ENCODE peak calls at places on chromosomes 12 and 14, in eight cellular contexts. One of them, this sample, is unnamed.

GRCh38 chr14:53539489-53540126 is 386.5 kb upstream of the DDHD1 start:
- DNase-seq in cardiac muscle cell: peak; percentile 80
- DNase-seq in astrocyte: peak; percentile 58
- DNase-seq in bronchial epithelial cell: peak; percentile 66
- DNase-seq in HCT116: peak; percentile 71
- DNase-seq in transverse colon: peak; percentile 78
- DNase-seq in left lung: peak; percentile 65
- DNase-seq in Caco-2: peak; percentile 82
- DNase-seq in this sample: peak; percentile 70

GRCh38 chr12:46770501-46771183 is 55.2 kb downstream of the SLC38A4 start:
- DNase-seq in cardiac muscle cell: peak; percentile 56
- DNase-seq in astrocyte: peak; percentile 40
- DNase-seq in bronchial epithelial cell: no peak
- DNase-seq in HCT116: no peak
- DNase-seq in transverse colon: no peak
- DNase-seq in left lung: no peak
- DNase-seq in Caco-2: peak; percentile 83
- DNase-seq in this sample: peak; percentile 80

GRCh38 chr14:35196571-35196970 is 74.2 kb downstream of the PRORP start:
- DNase-seq in cardiac muscle cell: no peak
- DNase-seq in astrocyte: no peak
- DNase-seq in bronchial epithelial cell: peak; percentile 86
- DNase-seq in HCT116: no peak
- DNase-seq in transverse colon: no peak
- DNase-seq in left lung: no peak
- DNase-seq in Caco-2: no peak
- DNase-seq in this sample: no peak

GRCh38 chr14:101068293-101068957 is 164.9 kb upstream of the RTL1 start:
- DNase-seq in cardiac muscle cell: no peak
- DNase-seq in astrocyte: no peak
- DNase-seq in bronchial epithelial cell: no peak
- DNase-seq in HCT116: no peak
- DNase-seq in transverse colon: peak; percentile 1
- DNase-seq in left lung: peak; percentile 8
- DNase-seq in Caco-2: peak; percentile 8
- DNase-seq in this sample: no peak

GRCh38 chr14:34211732-34212131 is 250.3 kb downstream of the SPTSSA start:
- DNase-seq in cardiac muscle cell: no peak
- DNase-seq in astrocyte: peak; percentile 41
- DNase-seq in bronchial epithelial cell: peak; percentile 64
- DNase-seq in HCT116: no peak
- DNase-seq in transverse colon: no peak
- DNase-seq in left lung: no peak
- DNase-seq in Caco-2: no peak
- DNase-seq in this sample: no peak

GRCh38 chr12:101619026-101619827 is 24.5 kb downstream of the MYBPC1 start:
- DNase-seq in cardiac muscle cell: no peak
- DNase-seq in astrocyte: no peak
- DNase-seq in bronchial epithelial cell: no peak
- DNase-seq in HCT116: no peak
- DNase-seq in transverse colon: no peak
- DNase-seq in left lung: no peak
- DNase-seq in Caco-2: no peak
- DNase-seq in this sample: no peak

GRCh38 chr12:52089491-52089890 is 10.0 kb downstream of the SMIM41 start:
- DNase-seq in cardiac muscle cell: no peak
- DNase-seq in astrocyte: no peak
- DNase-seq in bronchial epithelial cell: no peak
- DNase-seq in HCT116: no peak
- DNase-seq in transverse colon: no peak
- DNase-seq in left lung: no peak
- DNase-seq in Caco-2: no peak
- DNase-seq in this sample: no peak

GRCh38 chr12:2959194-2959507 is at the start of gene TEAD4:
- DNase-seq in cardiac muscle cell: peak; percentile 93
- DNase-seq in astrocyte: peak; percentile 67
- DNase-seq in bronchial epithelial cell: peak; percentile 40
- DNase-seq in HCT116: peak; percentile 39
- DNase-seq in transverse colon: peak; percentile 71
- DNase-seq in left lung: peak; percentile 65
- DNase-seq in Caco-2: peak; percentile 98
- DNase-seq in this sample: peak; percentile 85

GRCh38 chr12:131913666-131914065 is 15.4 kb upstream of the PUS1 start:
- DNase-seq in cardiac muscle cell: no peak
- DNase-seq in astrocyte: no peak
- DNase-seq in bronchial epithelial cell: no peak
- DNase-seq in HCT116: no peak
- DNase-seq in transverse colon: no peak
- DNase-seq in left lung: no peak
- DNase-seq in Caco-2: no peak
- DNase-seq in this sample: no peak

GRCh38 chr12:53047221-53048032 is 2.4 kb upstream of the TNS2 start:
- DNase-seq in cardiac muscle cell: peak; percentile 82
- DNase-seq in astrocyte: peak; percentile 74
- DNase-seq in bronchial epithelial cell: no peak
- DNase-seq in HCT116: no peak
- DNase-seq in transverse colon: peak; percentile 83
- DNase-seq in left lung: peak; percentile 76
- DNase-seq in Caco-2: peak; percentile 39
- DNase-seq in this sample: peak; percentile 90

GRCh38 chr14:99207456-99207855 is 64.5 kb downstream of the BCL11B start:
- DNase-seq in cardiac muscle cell: peak; percentile 33
- DNase-seq in astrocyte: no peak
- DNase-seq in bronchial epithelial cell: no peak
- DNase-seq in HCT116: no peak
- DNase-seq in transverse colon: no peak
- DNase-seq in left lung: no peak
- DNase-seq in Caco-2: peak; percentile 53
- DNase-seq in this sample: no peak

GRCh38 chr12:115895247-115895646 is 382.2 kb downstream of the MED13L start:
- DNase-seq in cardiac muscle cell: no peak
- DNase-seq in astrocyte: no peak
- DNase-seq in bronchial epithelial cell: no peak
- DNase-seq in HCT116: no peak
- DNase-seq in transverse colon: no peak
- DNase-seq in left lung: no peak
- DNase-seq in Caco-2: no peak
- DNase-seq in this sample: no peak
- TF ChIP-seq CTCF in cardiac muscle cell: peak; percentile 39
- TF ChIP-seq CTCF in astrocyte: peak; percentile 30
- TF ChIP-seq CTCF in bronchial epithelial cell: no peak
- TF ChIP-seq CTCF in HCT116: peak; percentile 70
- TF ChIP-seq CTCF in transverse colon: no peak
- TF ChIP-seq CTCF in left lung: no peak
- TF ChIP-seq CTCF in Caco-2: peak; percentile 20
- TF ChIP-seq CTCF in this sample: peak; percentile 44

GRCh38 chr12:45732250-45732649 is 2.7 kb downstream of the ARID2 start:
- DNase-seq in cardiac muscle cell: no peak
- DNase-seq in astrocyte: peak; percentile 39
- DNase-seq in bronchial epithelial cell: peak; percentile 59
- DNase-seq in HCT116: no peak
- DNase-seq in transverse colon: no peak
- DNase-seq in left lung: no peak
- DNase-seq in Caco-2: no peak
- DNase-seq in this sample: no peak
- H3K4me3 ChIP-seq in cardiac muscle cell: peak overlapping the region; percentile 73
- H3K4me3 ChIP-seq in astrocyte: peak overlapping the region; percentile 40
- H3K4me3 ChIP-seq in bronchial epithelial cell: peak overlapping the region; percentile 14
- H3K4me3 ChIP-seq in HCT116: peak overlapping the region; percentile 6
- H3K4me3 ChIP-seq in transverse colon: peak overlapping the region; percentile 94
- H3K4me3 ChIP-seq in left lung: peak overlapping the region; percentile 64
- H3K4me3 ChIP-seq in Caco-2: peak overlapping the region; percentile 14
- H3K4me3 ChIP-seq in this sample: peak overlapping the region; percentile 69

GRCh38 chr14:75711134-75711795 is 50.2 kb downstream of the TTLL5 start:
- DNase-seq in cardiac muscle cell: peak; percentile 62
- DNase-seq in astrocyte: peak; percentile 57
- DNase-seq in bronchial epithelial cell: peak; percentile 53
- DNase-seq in HCT116: peak; percentile 43
- DNase-seq in transverse colon: no peak
- DNase-seq in left lung: no peak
- DNase-seq in Caco-2: peak; percentile 48
- DNase-seq in this sample: peak; percentile 71
- TF ChIP-seq CTCF in cardiac muscle cell: peak; percentile 93
- TF ChIP-seq CTCF in astrocyte: peak; percentile 97
- TF ChIP-seq CTCF in bronchial epithelial cell: peak; percentile 77
- TF ChIP-seq CTCF in HCT116: peak; percentile 94
- TF ChIP-seq CTCF in transverse colon: peak; percentile 50
- TF ChIP-seq CTCF in left lung: peak; percentile 61
- TF ChIP-seq CTCF in Caco-2: peak; percentile 84
- TF ChIP-seq CTCF in this sample: peak; percentile 97

GRCh38 chr14:61392297-61392696 is 70.9 kb downstream of the PRKCH start:
- DNase-seq in cardiac muscle cell: no peak
- DNase-seq in astrocyte: no peak
- DNase-seq in bronchial epithelial cell: no peak
- DNase-seq in HCT116: no peak
- DNase-seq in transverse colon: no peak
- DNase-seq in left lung: no peak
- DNase-seq in Caco-2: no peak
- DNase-seq in this sample: no peak
- H3K4me3 ChIP-seq in cardiac muscle cell: no peak overlapping the region
- H3K4me3 ChIP-seq in astrocyte: no peak overlapping the region
- H3K4me3 ChIP-seq in bronchial epithelial cell: no peak overlapping the region
- H3K4me3 ChIP-seq in HCT116: no peak overlapping the region
- H3K4me3 ChIP-seq in transverse colon: no peak overlapping the region
- H3K4me3 ChIP-seq in left lung: no peak overlapping the region
- H3K4me3 ChIP-seq in Caco-2: no peak overlapping the region
- H3K4me3 ChIP-seq in this sample: no peak overlapping the region

DNA sequence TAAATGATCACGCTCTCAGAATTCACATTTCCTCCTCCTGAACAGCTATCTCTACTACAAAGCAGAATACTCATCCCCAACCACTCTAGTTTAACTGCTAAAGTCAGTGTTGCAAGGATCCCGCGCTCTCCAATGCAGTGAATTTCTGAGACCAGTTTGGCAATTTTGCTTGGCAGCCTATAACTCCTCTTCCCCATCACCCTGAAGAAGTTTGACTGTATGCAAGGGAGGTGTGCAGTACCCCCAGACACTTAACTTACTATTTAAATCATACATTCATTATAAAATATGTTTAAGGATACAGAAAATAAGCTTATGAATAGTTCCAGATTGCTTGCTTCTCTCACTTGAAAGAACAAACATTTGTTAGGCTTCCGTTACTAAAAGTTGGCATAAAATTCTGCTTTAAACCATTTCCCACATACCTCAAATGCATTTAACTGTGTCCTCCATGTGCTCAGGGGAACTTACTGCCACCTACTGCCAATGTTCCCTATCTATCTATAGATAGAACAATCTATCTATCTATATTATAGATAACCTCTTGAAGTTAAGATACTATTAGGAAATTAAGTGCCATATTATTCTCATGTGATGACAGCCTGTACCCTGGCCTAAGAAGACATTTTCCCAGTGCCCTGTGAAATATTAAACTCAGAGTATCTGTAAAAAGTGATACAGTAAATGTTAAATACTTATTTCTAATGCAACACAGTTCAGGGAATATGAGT is 2.4 kb downstream of the LGR5 start:
- DNase-seq in cardiac muscle cell: no peak
- DNase-seq in astrocyte: no peak
- DNase-seq in bronchial epithelial cell: no peak
- DNase-seq in HCT116: no peak
- DNase-seq in transverse colon: no peak
- DNase-seq in left lung: no peak
- DNase-seq in Caco-2: no peak
- DNase-seq in this sample: no peak
- TF ChIP-seq CTCF in cardiac muscle cell: no peak
- TF ChIP-seq CTCF in astrocyte: no peak
- TF ChIP-seq CTCF in bronchial epithelial cell: no peak
- TF ChIP-seq CTCF in HCT116: no peak
- TF ChIP-seq CTCF in transverse colon: no peak
- TF ChIP-seq CTCF in left lung: no peak
- TF ChIP-seq CTCF in Caco-2: peak; percentile 1
- TF ChIP-seq CTCF in this sample: no peak

DNA sequence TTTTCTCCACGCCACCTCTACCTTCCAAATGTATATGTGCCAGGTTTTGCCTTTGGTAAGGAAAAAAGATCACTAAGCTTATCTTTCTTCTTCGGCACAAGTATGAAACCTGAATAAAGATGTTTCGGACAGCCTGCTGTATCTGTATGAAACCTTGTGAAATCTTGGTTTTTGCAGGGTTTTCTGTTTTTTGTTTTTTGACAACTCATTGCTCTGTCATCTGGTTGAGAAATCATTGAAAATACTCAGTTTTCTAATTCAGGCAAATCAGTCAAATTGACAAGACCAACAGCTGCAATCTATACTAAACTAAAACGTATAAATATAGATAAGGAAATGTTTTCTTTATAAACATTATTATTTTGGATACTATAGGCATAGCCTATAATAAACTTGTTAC is 63.1 kb upstream of the FGD4 start:
- DNase-seq in cardiac muscle cell: no peak
- DNase-seq in astrocyte: no peak
- DNase-seq in bronchial epithelial cell: no peak
- DNase-seq in HCT116: no peak
- DNase-seq in transverse colon: no peak
- DNase-seq in left lung: no peak
- DNase-seq in Caco-2: no peak
- DNase-seq in this sample: no peak
- H3K4me3 ChIP-seq in cardiac muscle cell: no peak overlapping the region
- H3K4me3 ChIP-seq in astrocyte: no peak overlapping the region
- H3K4me3 ChIP-seq in bronchial epithelial cell: no peak overlapping the region
- H3K4me3 ChIP-seq in HCT116: no peak overlapping the region
- H3K4me3 ChIP-seq in transverse colon: no peak overlapping the region
- H3K4me3 ChIP-seq in left lung: no peak overlapping the region
- H3K4me3 ChIP-seq in Caco-2: no peak overlapping the region
- H3K4me3 ChIP-seq in this sample: no peak overlapping the region

GRCh38 chr12:62279961-62280360 is 19.8 kb downstream of the USP15 start:
- DNase-seq in cardiac muscle cell: no peak
- DNase-seq in astrocyte: no peak
- DNase-seq in bronchial epithelial cell: no peak
- DNase-seq in HCT116: no peak
- DNase-seq in transverse colon: no peak
- DNase-seq in left lung: no peak
- DNase-seq in Caco-2: no peak
- DNase-seq in this sample: no peak

GRCh38 chr12:62288328-62288727 is 28.1 kb downstream of the USP15 start:
- DNase-seq in cardiac muscle cell: no peak
- DNase-seq in astrocyte: no peak
- DNase-seq in bronchial epithelial cell: no peak
- DNase-seq in HCT116: no peak
- DNase-seq in transverse colon: no peak
- DNase-seq in left lung: no peak
- DNase-seq in Caco-2: no peak
- DNase-seq in this sample: no peak

GRCh38 chr12:62282375-62282774 is 22.2 kb downstream of the USP15 start:
- DNase-seq in cardiac muscle cell: no peak
- DNase-seq in astrocyte: no peak
- DNase-seq in bronchial epithelial cell: no peak
- DNase-seq in HCT116: no peak
- DNase-seq in transverse colon: no peak
- DNase-seq in left lung: no peak
- DNase-seq in Caco-2: no peak
- DNase-seq in this sample: no peak

GRCh38 chr12:62284749-62285148 is 24.5 kb downstream of the USP15 start:
- DNase-seq in cardiac muscle cell: no peak
- DNase-seq in astrocyte: no peak
- DNase-seq in bronchial epithelial cell: no peak
- DNase-seq in HCT116: no peak
- DNase-seq in transverse colon: no peak
- DNase-seq in left lung: no peak
- DNase-seq in Caco-2: no peak
- DNase-seq in this sample: no peak

GRCh38 chr12:62285284-62285683 is 25.1 kb downstream of the USP15 start:
- DNase-seq in cardiac muscle cell: no peak
- DNase-seq in astrocyte: no peak
- DNase-seq in bronchial epithelial cell: no peak
- DNase-seq in HCT116: no peak
- DNase-seq in transverse colon: no peak
- DNase-seq in left lung: no peak
- DNase-seq in Caco-2: no peak
- DNase-seq in this sample: no peak
- TF ChIP-seq CTCF in cardiac muscle cell: no peak
- TF ChIP-seq CTCF in astrocyte: no peak
- TF ChIP-seq CTCF in bronchial epithelial cell: no peak
- TF ChIP-seq CTCF in HCT116: no peak
- TF ChIP-seq CTCF in transverse colon: no peak
- TF ChIP-seq CTCF in left lung: no peak
- TF ChIP-seq CTCF in Caco-2: no peak
- TF ChIP-seq CTCF in this sample: no peak